ENCODE peak calls at places on chromosomes 12 and 14, in eight cellular contexts. X is kidney epithelial cell; S is breast epithelium; T is astrocyte of the spinal cord; J is GM12864; L is epithelial cell of esophagus; Z is epithelial cell of proximal tubule; F is CD4-positive, alpha-beta T cell. Y is an unnamed sample.

GRCh38 chr12:104358353-104359003 is 54.9 kb downstream of the EID3 start:
- DNase-seq in X (no peak), S (no peak), T (peak), J (peak), L (peak), Z (no peak), F (peak), Y (peak)

GRCh38 chr14:37746140-37746832 is 150.9 kb downstream of the TTC6 start:
- DNase-seq in X (no peak), S (no peak), T (no peak), J (no peak), L (peak), Z (no peak), F (no peak), Y (no peak)

GRCh38 chr14:24852312-24853060 is 197.5 kb downstream of the STXBP6 start:
- DNase-seq in X (no peak), S (no peak), T (no peak), J (no peak), L (no peak), Z (no peak), F (no peak), Y (no peak)

GRCh38 chr12:2692156-2692555 is 102.6 kb upstream of the FKBP4 start:
- DNase-seq in X (no peak), S (no peak), T (no peak), J (no peak), L (no peak), Z (no peak), F (no peak), Y (no peak)

GRCh38 chr12:13163868-13164267 is 32.7 kb upstream of the EMP1 start:
- DNase-seq in X (no peak), S (no peak), T (no peak), J (no peak), L (peak), Z (no peak), F (no peak), Y (no peak)

GRCh38 chr14:92991536-92991935 is 68.6 kb downstream of the CHGA start:
- DNase-seq in X (no peak), S (no peak), T (no peak), J (no peak), L (no peak), Z (no peak), F (no peak), Y (no peak)

GRCh38 chr12:45051490-45052105 is 699 bp upstream of the DBX2 start:
- DNase-seq in X (no peak), S (no peak), T (peak), J (no peak), L (peak), Z (no peak), F (no peak), Y (no peak)

GRCh38 chr14:31263485-31264133 is 56.0 kb upstream of the HECTD1 start:
- DNase-seq in X (peak), S (no peak), T (peak), J (no peak), L (peak), Z (peak), F (no peak), Y (peak)

GRCh38 chr14:93006484-93007128 is 83.7 kb downstream of the CHGA start:
- DNase-seq in X (no peak), S (no peak), T (peak), J (no peak), L (no peak), Z (no peak), F (no peak), Y (no peak)

GRCh38 chr14:62162998-62163589 is 400.9 kb downstream of the SNAPC1 start:
- DNase-seq in X (peak), S (no peak), T (peak), J (peak), L (peak), Z (peak), F (no peak), Y (peak)

GRCh38 chr14:81400852-81401251 is 728 bp upstream of the STON2 start:
- DNase-seq in X (peak), S (peak), T (peak), J (no peak), L (peak), Z (peak), F (no peak), Y (peak)

GRCh38 chr14:51160871-51161270 is 66.0 kb upstream of the TRIM9 start:
- DNase-seq in X (no peak), S (no peak), T (no peak), J (no peak), L (no peak), Z (no peak), F (no peak), Y (no peak)

GRCh38 chr14:51155331-51155730 is 60.4 kb upstream of the TRIM9 start:
- DNase-seq in X (no peak), S (no peak), T (no peak), J (no peak), L (peak), Z (no peak), F (no peak), Y (no peak)

DNA sequence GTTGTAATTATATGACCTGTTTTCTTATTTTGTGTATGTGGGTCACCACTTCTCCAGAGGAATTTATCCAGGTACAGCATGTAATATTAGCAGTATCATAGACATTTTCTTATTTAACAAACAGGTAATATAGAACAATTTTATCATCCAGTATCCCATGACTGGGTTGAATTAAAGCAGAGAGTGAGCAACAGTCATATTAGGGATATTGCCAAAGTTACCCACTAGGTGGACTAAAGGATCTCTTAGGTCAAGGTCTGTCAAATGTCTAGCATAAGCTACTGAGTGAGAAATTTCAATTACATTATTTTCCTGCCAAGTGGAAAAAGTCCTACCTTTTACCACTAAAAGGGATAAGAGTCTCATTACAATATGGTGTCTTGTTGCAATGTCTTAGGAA is 62.1 kb upstream of the TRIM9 start:
- DNase-seq in X (no peak), S (no peak), T (no peak), J (no peak), L (peak), Z (no peak), F (no peak), Y (no peak)
- TF ChIP-seq CTCF in X (peak), S (no peak), T (peak), J (peak), L (peak), Z (peak), F (no peak), Y (peak)

GRCh38 chr14:105093426-105094192 is 28.4 kb upstream of the GPR132 start:
- DNase-seq in X (peak), S (peak), T (peak), J (peak), L (peak), Z (no peak), F (peak), Y (peak)
- TF ChIP-seq CTCF in X (peak), S (no peak), T (peak), J (peak), L (peak), Z (peak), F (peak), Y (peak)

GRCh38 chr12:41277019-41277770 is 89.1 kb downstream of the PDZRN4 start:
- DNase-seq in X (peak), S (no peak), T (peak), J (no peak), L (peak), Z (no peak), F (no peak), Y (peak)
- TF ChIP-seq CTCF in X (peak), S (peak), T (peak), J (peak), L (peak), Z (peak), F (peak), Y (peak)

DNA sequence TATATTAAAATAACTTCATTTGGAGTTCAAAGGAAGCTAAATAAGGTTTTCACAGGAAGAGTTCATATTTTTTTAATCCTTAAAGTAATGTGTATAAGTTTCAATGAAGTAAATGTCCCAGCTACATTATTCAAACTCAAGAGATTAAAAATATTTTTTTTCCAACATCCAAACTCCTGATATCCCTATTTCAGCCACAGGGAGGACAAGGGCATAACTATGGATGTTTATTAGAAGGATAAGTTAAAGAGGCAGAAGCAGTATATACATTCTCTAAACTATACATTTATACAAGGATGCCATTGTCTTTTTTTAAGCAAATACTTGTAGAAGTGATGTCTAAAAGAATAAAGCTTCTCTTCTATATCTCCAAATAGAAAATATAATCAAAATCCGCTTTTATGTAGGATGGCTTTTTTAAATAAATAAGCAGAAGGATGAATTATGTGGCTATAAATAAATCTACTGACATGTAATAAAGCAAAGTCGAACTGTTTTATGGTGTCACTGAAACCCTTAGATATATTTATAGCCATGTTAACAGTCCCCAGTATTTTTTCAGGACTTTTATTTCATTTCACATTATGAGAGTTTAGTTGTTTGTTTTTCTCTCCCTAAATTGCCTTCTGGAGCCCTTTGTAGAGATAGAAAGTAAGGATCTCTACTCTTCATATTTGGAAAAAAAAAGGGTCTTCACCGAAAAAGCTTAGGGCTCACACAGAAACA is 936.5 kb downstream of the DIO2 start:
- DNase-seq in X (no peak), S (no peak), T (no peak), J (no peak), L (no peak), Z (no peak), F (no peak), Y (no peak)
- TF ChIP-seq CTCF in X (no peak), S (no peak), T (peak), J (no peak), L (no peak), Z (no peak), F (no peak), Y (no peak)

GRCh38 chr14:74501135-74501614 is 7.6 kb downstream of the ISCA2 start:
- DNase-seq in X (no peak), S (peak), T (peak), J (no peak), L (peak), Z (no peak), F (no peak), Y (peak)

GRCh38 chr14:74501691-74502090 is 8.1 kb downstream of the ISCA2 start:
- DNase-seq in X (no peak), S (no peak), T (no peak), J (no peak), L (no peak), Z (no peak), F (no peak), Y (no peak)

GRCh38 chr14:74503256-74503972 is 9.8 kb downstream of the ISCA2 start:
- DNase-seq in X (no peak), S (no peak), T (no peak), J (no peak), L (no peak), Z (no peak), F (no peak), Y (no peak)

GRCh38 chr14:74503973-74504335 is 10.4 kb downstream of the ISCA2 start:
- DNase-seq in X (no peak), S (no peak), T (no peak), J (no peak), L (no peak), Z (no peak), F (no peak), Y (no peak)

DNA sequence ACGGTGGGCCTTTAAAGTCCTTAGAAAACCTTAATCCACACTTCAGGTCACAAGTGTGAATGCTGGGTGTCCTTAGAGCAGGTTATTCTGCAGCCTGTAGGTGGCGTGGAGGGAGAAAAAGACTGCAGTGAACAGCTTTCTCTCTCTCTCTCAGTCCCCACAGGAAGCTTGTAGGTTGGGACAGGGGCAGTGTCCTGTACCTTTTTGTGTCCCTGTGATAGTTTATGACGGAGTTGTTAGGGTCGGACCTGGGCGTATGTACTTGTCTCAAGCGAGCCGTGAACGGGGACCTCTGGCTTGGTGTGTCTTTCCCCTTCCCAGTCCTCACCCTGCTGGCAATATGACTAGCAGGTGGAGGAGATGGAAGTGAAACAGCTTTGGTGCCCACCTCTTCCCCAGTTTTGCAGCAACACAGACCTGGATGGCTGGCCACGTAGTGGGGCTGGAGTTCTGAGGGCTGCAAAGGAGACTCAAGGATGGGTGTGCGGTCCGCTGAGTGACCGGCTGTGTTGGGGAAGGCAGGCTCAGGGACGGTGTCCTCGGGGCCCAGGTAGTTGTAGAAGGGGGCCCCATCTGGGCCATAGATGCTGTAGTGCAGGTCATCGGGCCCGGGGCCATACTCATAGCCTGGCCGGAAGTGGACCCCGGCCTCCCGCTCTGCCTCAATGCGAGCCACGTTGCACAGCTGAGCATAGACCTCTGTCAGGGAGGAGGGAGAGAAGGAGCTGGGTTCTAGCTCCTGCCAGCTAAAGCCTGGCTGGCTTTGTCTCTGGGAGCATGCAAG is 8.9 kb downstream of the ISCA2 start:
- DNase-seq in X (no peak), S (no peak), T (no peak), J (no peak), L (peak), Z (no peak), F (no peak), Y (peak)
- TF ChIP-seq CTCF in X (peak), S (peak), T (peak), J (peak), L (peak), Z (peak), F (no peak), Y (peak)

GRCh38 chr12:123063535-123063934 is 83.1 kb downstream of the ARL6IP4 start:
- DNase-seq in X (no peak), S (no peak), T (no peak), J (no peak), L (no peak), Z (no peak), F (no peak), Y (peak)
- TF ChIP-seq CTCF in X (peak), S (no peak), T (peak), J (peak), L (no peak), Z (peak), F (no peak), Y (peak)

GRCh38 chr12:131695968-131696367 is 14.9 kb upstream of the SFSWAP start:
- DNase-seq in X (no peak), S (no peak), T (no peak), J (no peak), L (no peak), Z (no peak), F (no peak), Y (no peak)

GRCh38 chr12:131694116-131694838 is 16.6 kb upstream of the SFSWAP start:
- DNase-seq in X (no peak), S (no peak), T (no peak), J (no peak), L (no peak), Z (no peak), F (no peak), Y (no peak)

GRCh38 chr12:131692431-131692830 is 18.5 kb upstream of the SFSWAP start:
- DNase-seq in X (no peak), S (no peak), T (no peak), J (no peak), L (no peak), Z (no peak), F (no peak), Y (no peak)

GRCh38 chr12:131690320-131690719 is 20.6 kb upstream of the SFSWAP start:
- DNase-seq in X (no peak), S (no peak), T (no peak), J (no peak), L (no peak), Z (no peak), F (no peak), Y (no peak)

GRCh38 chr12:131693149-131693548 is 17.7 kb upstream of the SFSWAP start:
- DNase-seq in X (no peak), S (no peak), T (no peak), J (no peak), L (no peak), Z (no peak), F (no peak), Y (no peak)
- TF ChIP-seq CTCF in X (no peak), S (no peak), T (no peak), J (no peak), L (no peak), Z (no peak), F (no peak), Y (no peak)

DNA sequence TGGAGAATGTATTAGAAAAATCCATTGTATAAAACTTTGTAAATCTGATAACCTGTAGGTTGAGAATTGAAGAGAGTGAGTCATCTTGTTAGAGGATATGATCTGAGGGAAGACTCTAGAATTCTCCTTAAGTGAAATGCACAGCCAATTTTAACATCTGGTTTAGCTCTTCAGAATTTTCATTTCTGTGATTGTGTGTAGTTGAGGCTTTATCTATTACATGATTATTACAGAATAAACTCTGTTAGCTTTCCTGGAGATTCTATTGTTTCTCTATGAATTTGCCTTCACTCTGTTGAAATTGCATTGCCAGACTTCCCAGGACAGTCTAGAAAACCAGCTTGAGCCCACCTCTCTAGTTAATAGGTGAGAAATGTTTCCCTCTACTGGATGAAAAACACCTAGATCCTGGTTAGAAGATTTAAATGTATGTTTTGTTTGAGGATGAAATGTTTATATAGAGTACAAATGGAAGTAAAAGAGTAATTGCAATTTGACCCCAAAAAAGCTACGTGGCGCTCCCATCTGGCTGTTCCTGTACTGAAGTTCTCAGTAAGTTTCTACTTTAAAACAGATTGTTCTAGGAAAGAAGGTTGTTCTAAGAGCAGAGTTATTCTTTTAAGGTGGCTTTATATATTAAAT is 2.9 kb downstream of the NUDT4 start:
- DNase-seq in X (no peak), S (no peak), T (peak), J (no peak), L (peak), Z (no peak), F (no peak), Y (no peak)
- TF ChIP-seq CTCF in X (peak), S (peak), T (peak), J (no peak), L (peak), Z (peak), F (peak), Y (no peak)